ENCODE peak calls at places on chromosome X, in ten cellular contexts. N is suprapubic skin, V is testis, W is endothelial cell of umbilical vein, M is HCT116, J is thyroid gland, I is K562, Q is uterus, Y is body of pancreas, D is Peyer's patch. T is an unnamed sample.

GRCh38 chrX:26387906-26388305 is 171.9 kb downstream of the MAGEB5 start:
- DNase-seq in N (no peak), V (no peak), W (no peak), M (no peak), J (no peak), I (no peak), Q (no peak), Y (no peak), D (no peak), T (no peak)

GRCh38 chrX:101430457-101431078 is 22.5 kb downstream of the HNRNPH2 start:
- DNase-seq in N (no peak), V (no peak), W (no peak), M (no peak), J (no peak), I (no peak), Q (no peak), Y (no peak), D (no peak), T (no peak)

GRCh38 chrX:14673236-14673635 is 143.9 kb downstream of the GLRA2 start:
- DNase-seq in N (no peak), V (no peak), W (no peak), M (no peak), J (no peak), I (no peak), Q (no peak), Y (no peak), D (no peak), T (no peak)

GRCh38 chrX:72130762-72131231 is 918 bp downstream of the RTL5 start:
- DNase-seq in N (no peak), V (peak; percentile 37), W (no peak), M (no peak), J (peak; percentile 32), I (no peak), Q (peak; percentile 42), Y (no peak), D (no peak), T (peak; percentile 11)

GRCh38 chrX:95718746-95719145 is 965.9 kb upstream of the DIAPH2 start:
- DNase-seq in N (no peak), V (no peak), W (no peak), M (no peak), J (no peak), I (no peak), Q (no peak), Y (no peak), D (no peak), T (no peak)

GRCh38 chrX:15946783-15947550 is 92.4 kb upstream of the AP1S2 start:
- DNase-seq in N (no peak), V (no peak), W (no peak), M (no peak), J (no peak), I (no peak), Q (no peak), Y (no peak), D (no peak), T (no peak)

GRCh38 chrX:87517571-87518141 is at the start of gene KLHL4:
- DNase-seq in N (no peak), V (peak; percentile 80), W (peak; percentile 92), M (no peak), J (no peak), I (peak; percentile 3), Q (peak; percentile 18), Y (no peak), D (no peak), T (peak; percentile 22)

GRCh38 chrX:10756365-10756915 is 136.1 kb upstream of the MID1 start:
- DNase-seq in N (no peak), V (peak; percentile 28), W (peak; percentile 61), M (peak; percentile 18), J (no peak), I (no peak), Q (peak; percentile 20), Y (peak; percentile 10), D (no peak), T (no peak)

GRCh38 chrX:39550795-39551361 is 546.9 kb downstream of the BCOR start:
- DNase-seq in N (no peak), V (no peak), W (no peak), M (no peak), J (no peak), I (peak; percentile 57), Q (no peak), Y (no peak), D (no peak), T (no peak)

GRCh38 chrX:23952984-23953907 is 45.4 kb downstream of the CXorf58 start:
- DNase-seq in N (no peak), V (no peak), W (peak; percentile 4), M (no peak), J (no peak), I (peak; percentile 10), Q (no peak), Y (peak; percentile 6), D (peak; percentile 27), T (no peak)

GRCh38 chrX:55908685-55909212 is 191.2 kb downstream of the RRAGB start:
- DNase-seq in N (no peak), V (peak; percentile 44), W (peak; percentile 19), M (no peak), J (peak; percentile 5), I (no peak), Q (no peak), Y (peak; percentile 5), D (peak; percentile 16), T (no peak)

GRCh38 chrX:129115104-129115503 is 408.2 kb downstream of the SMARCA1 start:
- DNase-seq in N (no peak), V (peak; percentile 63), W (peak; percentile 13), M (peak; percentile 31), J (peak; percentile 2), I (peak; percentile 56), Q (no peak), Y (peak; percentile 2), D (no peak), T (no peak)

GRCh38 chrX:97854071-97854470 is 970.4 kb downstream of the RPA4 start:
- DNase-seq in N (no peak), V (no peak), W (no peak), M (no peak), J (no peak), I (no peak), Q (no peak), Y (no peak), D (no peak), T (no peak)

GRCh38 chrX:57453901-57454300 is 137.9 kb upstream of the ZXDB start:
- DNase-seq in N (no peak), V (peak; percentile 10), W (peak; percentile 36), M (no peak), J (peak; percentile 3), I (peak; percentile 8), Q (no peak), Y (no peak), D (no peak), T (no peak)

GRCh38 chrX:143837444-143837843 is 46.4 kb upstream of the UBE2NL start:
- DNase-seq in N (no peak), V (no peak), W (no peak), M (no peak), J (no peak), I (no peak), Q (no peak), Y (no peak), D (no peak), T (no peak)

GRCh38 chrX:148947399-148948025 is 447.1 kb downstream of the AFF2 start:
- DNase-seq in N (no peak), V (no peak), W (no peak), M (no peak), J (no peak), I (no peak), Q (no peak), Y (no peak), D (no peak), T (no peak)

GRCh38 chrX:148938348-148938747 is 437.9 kb downstream of the AFF2 start:
- DNase-seq in N (no peak), V (no peak), W (no peak), M (no peak), J (no peak), I (no peak), Q (no peak), Y (no peak), D (no peak), T (no peak)

GRCh38 chrX:1658083-1658463 is 43.2 kb downstream of the ASMT start:
- DNase-seq in N (no peak), V (no peak), W (no peak), M (no peak), J (no peak), I (no peak), Q (no peak), Y (no peak), D (no peak), T (no peak)

GRCh38 chrX:49879656-49880277 is 483 bp downstream of the USP27X start:
- DNase-seq in N (no peak), V (no peak), W (peak; percentile 2), M (no peak), J (no peak), I (no peak), Q (no peak), Y (no peak), D (no peak), T (no peak)

GRCh38 chrX:10158279-10158939 is 1.6 kb downstream of the CLCN4 start:
- DNase-seq in N (no peak), V (peak; percentile 60), W (peak; percentile 37), M (no peak), J (peak; percentile 32), I (no peak), Q (peak; percentile 29), Y (no peak), D (peak; percentile 51), T (no peak)

GRCh38 chrX:426881-427280 is 40.2 kb upstream of the PPP2R3B start:
- DNase-seq in N (no peak), V (no peak), W (no peak), M (no peak), J (no peak), I (no peak), Q (no peak), Y (no peak), D (no peak), T (no peak)

GRCh38 chrX:134025986-134026731 is 40.8 kb upstream of the GPC3 start:
- DNase-seq in N (no peak), V (no peak), W (no peak), M (no peak), J (no peak), I (peak; percentile 6), Q (no peak), Y (no peak), D (no peak), T (no peak)
- H3K4me3 ChIP-seq in N (peak overlapping the region; percentile 16), V (no peak overlapping the region), W (no peak overlapping the region), M (no peak overlapping the region), J (no peak overlapping the region), I (no peak overlapping the region), Q (no peak overlapping the region), Y (no peak overlapping the region), D (no peak overlapping the region), T (peak overlapping the region; percentile 38)

GRCh38 chrX:41085105-41085882 is at the start of gene USP9X:
- DNase-seq in N (peak; percentile 95), V (peak; percentile 89), W (peak; percentile 85), M (peak; percentile 54), J (peak; percentile 86), I (peak; percentile 78), Q (peak; percentile 93), Y (peak; percentile 90), D (peak; percentile 91), T (peak; percentile 93)
- TF ChIP-seq POLR2A in N (no peak), V (peak; percentile 7), W (no peak), M (peak; percentile 33), J (peak; percentile 73), I (peak; percentile 34), Q (peak; percentile 57), Y (peak; percentile 45), D (peak; percentile 57), T (peak; percentile 72)

GRCh38 chrX:41100819-41101218 is 15.6 kb downstream of the USP9X start:
- DNase-seq in N (no peak), V (no peak), W (no peak), M (no peak), J (no peak), I (no peak), Q (no peak), Y (no peak), D (no peak), T (no peak)
- TF ChIP-seq CTCF in N (no peak), V (no peak), W (no peak), M (no peak), J (no peak), I (no peak), Q (no peak), Y (no peak), D (no peak), T (no peak)

GRCh38 chrX:48520976-48521352 is 644 bp upstream of the EBP start:
- DNase-seq in N (no peak), V (no peak), W (no peak), M (no peak), J (no peak), I (peak; percentile 44), Q (no peak), Y (no peak), D (no peak), T (no peak)
- H3K4me3 ChIP-seq in N (peak overlapping the region; percentile 61), V (no peak overlapping the region), W (no peak overlapping the region), M (peak overlapping the region; percentile 77), J (no peak overlapping the region), I (peak overlapping the region; percentile 60), Q (no peak overlapping the region), Y (no peak overlapping the region), D (peak overlapping the region; percentile 64), T (peak overlapping the region; percentile 60)

T was measured in heart left ventricle.